ENCODE peak calls at places on chromosomes 11 and 22, in four cellular contexts. T, V, D and S are unnamed samples.

GRCh38 chr11:126544311-126545056 is 189.0 kb downstream of the ST3GAL4 start:
- DNase-seq in T (peak; percentile 20), V (no peak), D (peak; percentile 91), S (peak; percentile 6)

GRCh38 chr11:2771758-2772466 is 72.1 kb upstream of the KCNQ1OT1 start:
- DNase-seq in T (no peak), V (no peak), D (peak; percentile 26), S (no peak)

GRCh38 chr11:61273151-61274078 is 21.7 kb downstream of the VWCE start:
- DNase-seq in T (no peak), V (no peak), D (no peak), S (no peak)

GRCh38 chr11:1236316-1237127 is 13.7 kb downstream of the MUC5B start:
- DNase-seq in T (no peak), V (no peak), D (peak; percentile 34), S (no peak)

GRCh38 chr11:115672412-115672811 is 168.2 kb upstream of the CADM1 start:
- DNase-seq in T (no peak), V (no peak), D (no peak), S (no peak)

GRCh38 chr22:43878079-43878795 is 13.6 kb downstream of the PNPLA5 start:
- DNase-seq in T (no peak), V (no peak), D (peak; percentile 11), S (no peak)

GRCh38 chr11:35786188-35786587 is 123.6 kb downstream of the TRIM44 start:
- DNase-seq in T (no peak), V (no peak), D (no peak), S (no peak)

GRCh38 chr11:1559103-1559951 is 12.7 kb downstream of the DUSP8 start:
- DNase-seq in T (peak; percentile 48), V (no peak), D (peak; percentile 82), S (no peak)

GRCh38 chr11:78809931-78810481 is 235.3 kb upstream of the NARS2 start:
- DNase-seq in T (no peak), V (no peak), D (no peak), S (peak; percentile 86)

GRCh38 chr11:134120143-134120850 is 51.4 kb downstream of the JAM3 start:
- DNase-seq in T (peak; percentile 80), V (no peak), D (no peak), S (peak; percentile 91)

GRCh38 chr22:26610072-26610958 is 7.5 kb downstream of the CRYBB1 start:
- DNase-seq in T (peak; percentile 92), V (no peak), D (no peak), S (peak; percentile 90)

GRCh38 chr11:12455938-12456337 is 78.6 kb downstream of the PARVA start:
- DNase-seq in T (peak; percentile 65), V (no peak), D (peak; percentile 10), S (peak; percentile 67)

GRCh38 chr11:115696472-115697011 is 192.3 kb upstream of the CADM1 start:
- DNase-seq in T (no peak), V (no peak), D (no peak), S (no peak)

GRCh38 chr11:9821008-9821752 is 157.3 kb downstream of the SWAP70 start:
- DNase-seq in T (no peak), V (no peak), D (peak; percentile 48), S (no peak)

GRCh38 chr11:294795-295194 is 4.5 kb downstream of the IFITM5 start:
- DNase-seq in T (no peak), V (no peak), D (peak; percentile 39), S (no peak)

GRCh38 chr11:5380740-5381342 is 2.8 kb upstream of the OR51M1 start:
- DNase-seq in T (peak; percentile 82), V (peak; percentile 19), D (peak; percentile 87), S (peak; percentile 55)

GRCh38 chr11:75155570-75156422 is 4.9 kb downstream of the SLCO2B1 start:
- DNase-seq in T (no peak), V (no peak), D (no peak), S (no peak)

GRCh38 chr11:86459002-86459385 is 84.3 kb downstream of the CCDC81 start:
- DNase-seq in T (peak; percentile 46), V (no peak), D (no peak), S (no peak)

GRCh38 chr22:45208993-45209838 is 31.5 kb downstream of the KIAA0930 start:
- DNase-seq in T (peak; percentile 82), V (no peak), D (peak; percentile 91), S (peak; percentile 66)

GRCh38 chr11:73391665-73392064 is 15.5 kb downstream of the RELT start:
- DNase-seq in T (peak; percentile 44), V (no peak), D (no peak), S (no peak)

GRCh38 chr11:68960299-68961071 is 20.3 kb downstream of the MRGPRD start:
- DNase-seq in T (no peak), V (no peak), D (peak; percentile 41), S (no peak)

GRCh38 chr11:1205987-1206331 is 16.9 kb upstream of the MUC5B start:
- DNase-seq in T (no peak), V (no peak), D (no peak), S (no peak)

GRCh38 chr22:26322179-26322905 is 106.7 kb upstream of the ASPHD2 start:
- DNase-seq in T (peak; percentile 98), V (no peak), D (no peak), S (peak; percentile 18)

GRCh38 chr11:126146454-126147192 is 64.8 kb downstream of the RPUSD4 start:
- DNase-seq in T (no peak), V (no peak), D (peak; percentile 85), S (no peak)

GRCh38 chr11:94131363-94132115 is 2.9 kb downstream of the PANX1 start:
- DNase-seq in T (peak; percentile 43), V (no peak), D (peak; percentile 47), S (no peak)

GRCh38 chr22:21632237-21632895 is at the start of gene CCDC116:
- DNase-seq in T (no peak), V (peak; percentile 56), D (peak; percentile 86), S (no peak)

GRCh38 chr11:119835804-119836203 is 106.8 kb upstream of the NECTIN1 start:
- DNase-seq in T (no peak), V (no peak), D (no peak), S (no peak)

GRCh38 chr11:122853971-122854446 is 15.7 kb downstream of the CRTAM start:
- DNase-seq in T (peak; percentile 85), V (peak; percentile 18), D (peak; percentile 82), S (peak; percentile 59)

GRCh38 chr11:47467372-47467771 is 18.4 kb upstream of the RAPSN start:
- DNase-seq in T (no peak), V (no peak), D (peak; percentile 51), S (no peak)